ENCODE peak calls at places on chromosomes 11 and 22, in nine cellular contexts. O, R, Q, E, H, Y, V, F and N are unnamed samples.

GRCh38 chr11:68979931-68980775 is 633 bp downstream of the MRGPRD start:
- DNase-seq in V (no peak), R (no peak), Q (no peak), Y (no peak), E (no peak), F (no peak), O (no peak), H (no peak), N (no peak)

GRCh38 chr11:2742201-2742600 is 42.4 kb upstream of the KCNQ1OT1 start:
- DNase-seq in O (no peak), Y (no peak), H (no peak), R (no peak), E (no peak), F (no peak), V (no peak), Q (no peak), N (no peak)

GRCh38 chr11:17544181-17544622 is at the start of gene USH1C:
- DNase-seq in F (no peak), Q (peak), E (no peak), V (peak), O (peak), H (no peak), R (no peak), Y (no peak), N (no peak)

GRCh38 chr11:72421351-72421750 is 13.0 kb downstream of the CLPB start:
- DNase-seq in H (no peak), E (no peak), F (no peak), R (no peak), O (no peak), Y (no peak), V (no peak), Q (no peak), N (no peak)

GRCh38 chr11:95711162-95711944 is 78.2 kb downstream of the FAM76B start:
- DNase-seq in E (peak), R (peak), Q (no peak), O (no peak), F (no peak), Y (no peak), V (no peak), H (no peak), N (no peak)

GRCh38 chr22:24554316-24555159 is at the start of gene GUCD1:
- DNase-seq in O (no peak), Q (peak), R (peak), Y (peak), F (no peak), V (peak), H (no peak), E (peak), N (no peak)

GRCh38 chr22:38271927-38272372 is 860 bp downstream of the TMEM184B start:
- DNase-seq in E (peak), O (no peak), R (no peak), Q (peak), H (peak), Y (no peak), V (no peak), F (no peak), N (peak)

GRCh38 chr11:17767914-17768313 is 33.3 kb downstream of the KCNC1 start:
- DNase-seq in R (no peak), V (no peak), Q (no peak), E (no peak), F (no peak), H (no peak), O (no peak), Y (no peak), N (no peak)

GRCh38 chr11:14905104-14906033 is 13.3 kb upstream of the CYP2R1 start:
- DNase-seq in V (peak), R (no peak), H (no peak), Q (peak), F (no peak), E (peak), O (no peak), Y (peak), N (peak)